ENCODE peak calls at places on chromosomes 13 and 19, in ten cellular contexts. Z is Panc1, Q is thoracic aorta, K is neuronal stem cell, M is GDM1, H is pancreas, U is AG08396, S is fibroblast of lung, C is HEK293T, T is NCI-H2227 treated with DMSO at 0.1 percent for 48 hours. N is an unnamed sample.

GRCh38 chr19:30011051-30011578 is 69.1 kb downstream of the URI1 start:
- DNase-seq in M (no peak), K (no peak), Q (no peak), S (no peak), C (peak; percentile 12), U (no peak), T (no peak), Z (no peak), H (no peak), N (no peak)

GRCh38 chr19:47471733-47472457 is at the start of gene SLC8A2:
- DNase-seq in C (peak; percentile 88), Z (no peak), K (peak; percentile 94), U (peak; percentile 87), H (peak; percentile 86), M (peak; percentile 60), S (peak; percentile 74), Q (peak; percentile 58), T (peak; percentile 66), N (peak; percentile 95)

GRCh38 chr19:45092747-45093678 is at the start of gene PPP1R37:
- DNase-seq in M (peak; percentile 76), Z (peak; percentile 85), U (peak; percentile 98), H (peak; percentile 96), C (peak; percentile 91), Q (peak; percentile 75), S (peak; percentile 99), T (peak; percentile 93), K (peak; percentile 98), N (peak; percentile 99)

GRCh38 chr13:67224148-67224846 is 5.8 kb downstream of the PCDH9 start:
- DNase-seq in T (peak; percentile 81), H (peak; percentile 52), S (peak; percentile 90), U (peak; percentile 53), C (peak; percentile 93), Q (peak; percentile 33), Z (no peak), K (peak; percentile 56), M (peak; percentile 34), N (peak; percentile 94)

GRCh38 chr13:113951246-113951999 is 22.5 kb downstream of the C13orf46 start:
- DNase-seq in Q (peak; percentile 57), M (no peak), Z (no peak), U (peak; percentile 94), H (peak; percentile 82), C (peak; percentile 30), K (peak; percentile 43), T (no peak), S (peak; percentile 75), N (peak; percentile 81)

GRCh38 chr13:109858319-109858718 is 71.9 kb upstream of the IRS2 start:
- DNase-seq in C (no peak), K (no peak), T (no peak), M (no peak), Z (no peak), H (no peak), Q (no peak), S (no peak), U (no peak), N (no peak)

GRCh38 chr13:30692108-30692507 is 43.2 kb upstream of the ALOX5AP start:
- DNase-seq in Z (no peak), H (no peak), C (no peak), T (no peak), K (no peak), S (no peak), M (no peak), U (no peak), Q (no peak), N (no peak)

GRCh38 chr19:39246951-39247669 is 1.5 kb downstream of the IFNL4 start:
- DNase-seq in K (no peak), S (no peak), M (no peak), C (no peak), H (no peak), Z (no peak), Q (no peak), U (no peak), T (no peak), N (peak; percentile 73)

GRCh38 chr13:111066544-111066943 is 48.6 kb upstream of the ARHGEF7 start:
- DNase-seq in Q (no peak), U (no peak), K (no peak), S (no peak), M (no peak), H (no peak), Z (no peak), T (no peak), C (no peak), N (no peak)

GRCh38 chr19:38658462-38659306 is 11.2 kb downstream of the ACTN4 start:
- DNase-seq in Q (no peak), Z (peak; percentile 100), K (no peak), U (peak; percentile 86), S (peak; percentile 100), M (no peak), C (no peak), T (no peak), H (peak; percentile 81), N (no peak)

GRCh38 chr19:35718345-35719041 is 690 bp downstream of the KMT2B start:
- DNase-seq in Q (no peak), C (peak; percentile 30), S (no peak), U (peak; percentile 56), H (peak; percentile 56), K (peak; percentile 21), T (peak; percentile 46), M (no peak), Z (no peak), N (peak; percentile 29)

GRCh38 chr13:40189426-40189825 is 477.0 kb downstream of the FOXO1 start:
- DNase-seq in H (no peak), U (no peak), T (no peak), C (no peak), Z (no peak), S (no peak), Q (no peak), M (no peak), K (no peak), N (no peak)

GRCh38 chr19:33440682-33441081 is 67.2 kb downstream of the CEBPG start:
- DNase-seq in S (no peak), U (no peak), Q (no peak), Z (no peak), C (no peak), T (no peak), M (no peak), K (no peak), H (no peak), N (no peak)

GRCh38 chr19:8086849-8087248 is 34.3 kb downstream of the CCL25 start:
- DNase-seq in S (no peak), U (no peak), C (no peak), M (no peak), H (no peak), T (no peak), Z (no peak), K (no peak), Q (no peak), N (no peak)

GRCh38 chr13:99371956-99372355 is 64.8 kb upstream of the GPR183 start:
- DNase-seq in C (no peak), H (no peak), M (peak; percentile 54), K (no peak), Q (no peak), S (no peak), Z (no peak), T (no peak), U (no peak), N (no peak)

GRCh38 chr19:17806945-17807344 is 12.0 kb downstream of the B3GNT3 start:
- DNase-seq in U (no peak), H (no peak), K (no peak), Q (no peak), T (no peak), S (no peak), Z (no peak), C (no peak), M (no peak), N (no peak)

GRCh38 chr19:15400521-15401396 is 18.0 kb downstream of the AKAP8L start:
- DNase-seq in U (no peak), T (no peak), K (no peak), H (no peak), C (no peak), Z (no peak), S (no peak), M (no peak), Q (no peak), N (no peak)

GRCh38 chr13:48600374-48601364 is 53.1 kb upstream of the CYSLTR2 start:
- DNase-seq in K (no peak), C (no peak), H (peak; percentile 54), S (peak; percentile 61), Z (no peak), M (peak; percentile 23), T (no peak), Q (no peak), U (no peak), N (no peak)

GRCh38 chr13:113420833-113421600 is 32.3 kb downstream of the ADPRHL1 start:
- DNase-seq in U (peak; percentile 70), K (no peak), Z (no peak), S (no peak), H (no peak), C (no peak), Q (no peak), M (no peak), T (no peak), N (no peak)

GRCh38 chr13:92074658-92075057 is 676.2 kb downstream of the GPC5 start:
- DNase-seq in Z (no peak), H (no peak), T (no peak), M (no peak), U (no peak), C (peak; percentile 55), K (peak; percentile 4), Q (no peak), S (peak; percentile 43), N (peak; percentile 80)

GRCh38 chr13:106182404-106182803 is 353.1 kb downstream of the EFNB2 start:
- DNase-seq in T (no peak), H (no peak), Z (no peak), M (peak; percentile 16), Q (no peak), S (peak; percentile 86), C (no peak), K (no peak), U (peak; percentile 36), N (no peak)

GRCh38 chr13:38024431-38024830 is 154.9 kb upstream of the TRPC4 start:
- DNase-seq in C (no peak), Z (no peak), K (no peak), Q (no peak), S (no peak), T (no peak), H (no peak), U (no peak), M (no peak), N (no peak)

GRCh38 chr13:33992891-33993336 is 175.0 kb downstream of the RFC3 start:
- DNase-seq in Q (no peak), U (no peak), C (no peak), H (no peak), T (no peak), K (no peak), M (no peak), Z (no peak), S (no peak), N (no peak)

GRCh38 chr19:45250832-45251451 is at the start of gene MARK4:
- DNase-seq in T (peak; percentile 48), S (peak; percentile 44), M (peak; percentile 49), U (peak; percentile 96), Q (no peak), C (peak; percentile 86), Z (no peak), H (peak; percentile 55), K (peak; percentile 55), N (peak; percentile 75)

GRCh38 chr13:101621099-101621498 is 168.6 kb downstream of the ITGBL1 start:
- DNase-seq in K (no peak), U (no peak), H (no peak), S (no peak), T (no peak), C (no peak), Q (no peak), Z (no peak), M (no peak), N (no peak)

GRCh38 chr19:37227996-37228395 is 10.0 kb downstream of the ZNF383 start:
- DNase-seq in S (no peak), H (no peak), M (no peak), K (no peak), T (no peak), Z (no peak), C (no peak), U (no peak), Q (no peak), N (peak; percentile 54)

GRCh38 chr19:35231956-35232746 is 3.6 kb upstream of the FAM187B start:
- DNase-seq in M (no peak), Q (no peak), U (no peak), C (no peak), H (no peak), T (no peak), Z (no peak), S (no peak), K (no peak), N (no peak)

GRCh38 chr13:50526771-50527567 is 316.5 kb downstream of the DLEU7 start:
- DNase-seq in U (no peak), Q (no peak), M (no peak), Z (no peak), S (no peak), C (no peak), K (no peak), H (no peak), T (no peak), N (no peak)

N was measured in NCI-H82.